ENCODE peak calls at places on chromosomes 7 and 10, in five cellular contexts. One of them, this sample, is unnamed.

GRCh38 chr10:71623986-71624291 is 95.6 kb downstream of the C10orf105 start:
- DNase-seq in uterus: no peak
- DNase-seq in CD14-positive monocyte: no peak
- DNase-seq in foreskin fibroblast: no peak
- DNase-seq in HCT116: no peak
- DNase-seq in this sample: no peak

GRCh38 chr10:71043858-71044257 is 155.5 kb upstream of the PCBD1 start:
- DNase-seq in CD14-positive monocyte: no peak
- DNase-seq in HCT116: no peak
- DNase-seq in foreskin fibroblast: no peak
- DNase-seq in uterus: no peak
- DNase-seq in this sample: no peak

GRCh38 chr10:986881-987634 is 1.2 kb upstream of the GTPBP4 start:
- DNase-seq in foreskin fibroblast: peak
- DNase-seq in CD14-positive monocyte: no peak
- DNase-seq in HCT116: no peak
- DNase-seq in uterus: no peak
- DNase-seq in this sample: peak

GRCh38 chr10:101939273-101939635 is 95.7 kb upstream of the KCNIP2 start:
- DNase-seq in CD14-positive monocyte: no peak
- DNase-seq in foreskin fibroblast: peak
- DNase-seq in HCT116: peak
- DNase-seq in uterus: no peak
- DNase-seq in this sample: peak

GRCh38 chr7:29523728-29524127 is 39.9 kb upstream of the PRR15 start:
- DNase-seq in foreskin fibroblast: no peak
- DNase-seq in CD14-positive monocyte: no peak
- DNase-seq in HCT116: no peak
- DNase-seq in uterus: no peak
- DNase-seq in this sample: no peak

GRCh38 chr10:7484456-7485266 is 73.8 kb upstream of the SFMBT2 start:
- DNase-seq in foreskin fibroblast: no peak
- DNase-seq in HCT116: no peak
- DNase-seq in CD14-positive monocyte: no peak
- DNase-seq in uterus: no peak
- DNase-seq in this sample: no peak

GRCh38 chr7:12518920-12519681 is 51.4 kb upstream of the SCIN start:
- DNase-seq in HCT116: no peak
- DNase-seq in uterus: no peak
- DNase-seq in foreskin fibroblast: peak
- DNase-seq in CD14-positive monocyte: no peak
- DNase-seq in this sample: no peak

GRCh38 chr7:24392774-24393173 is 108.8 kb downstream of the NPY start:
- DNase-seq in HCT116: no peak
- DNase-seq in uterus: no peak
- DNase-seq in foreskin fibroblast: no peak
- DNase-seq in CD14-positive monocyte: no peak
- DNase-seq in this sample: no peak

GRCh38 chr10:128922619-128923018 is 544.4 kb upstream of the MGMT start:
- DNase-seq in foreskin fibroblast: no peak
- DNase-seq in HCT116: no peak
- DNase-seq in uterus: no peak
- DNase-seq in CD14-positive monocyte: no peak
- DNase-seq in this sample: no peak

GRCh38 chr7:135253851-135254815 is 20.5 kb downstream of the STRA8 start:
- DNase-seq in HCT116: peak
- DNase-seq in foreskin fibroblast: peak
- DNase-seq in CD14-positive monocyte: peak
- DNase-seq in uterus: peak
- DNase-seq in this sample: peak

GRCh38 chr7:38102486-38102885 is 75.6 kb upstream of the STARD3NL start:
- DNase-seq in CD14-positive monocyte: no peak
- DNase-seq in HCT116: no peak
- DNase-seq in foreskin fibroblast: no peak
- DNase-seq in uterus: no peak
- DNase-seq in this sample: peak

GRCh38 chr10:121592155-121592890 is 5.9 kb downstream of the FGFR2 start:
- DNase-seq in CD14-positive monocyte: no peak
- DNase-seq in foreskin fibroblast: no peak
- DNase-seq in HCT116: no peak
- DNase-seq in uterus: no peak
- DNase-seq in this sample: no peak

GRCh38 chr10:79904671-79905321 is 44.1 kb downstream of the SFTPD start:
- DNase-seq in foreskin fibroblast: peak
- DNase-seq in HCT116: peak
- DNase-seq in CD14-positive monocyte: no peak
- DNase-seq in uterus: peak
- DNase-seq in this sample: no peak

GRCh38 chr10:44990965-44991364 is 9.8 kb upstream of the ZNF22 start:
- DNase-seq in CD14-positive monocyte: no peak
- DNase-seq in HCT116: no peak
- DNase-seq in foreskin fibroblast: no peak
- DNase-seq in uterus: no peak
- DNase-seq in this sample: no peak

GRCh38 chr10:32446701-32447406 is 914 bp downstream of the CCDC7 start:
- DNase-seq in HCT116: peak
- DNase-seq in CD14-positive monocyte: no peak
- DNase-seq in foreskin fibroblast: no peak
- DNase-seq in uterus: no peak
- DNase-seq in this sample: no peak

GRCh38 chr7:103446046-103446520 is at the start of gene SLC26A5:
- DNase-seq in uterus: no peak
- DNase-seq in CD14-positive monocyte: no peak
- DNase-seq in HCT116: no peak
- DNase-seq in foreskin fibroblast: no peak
- DNase-seq in this sample: no peak

GRCh38 chr10:76086571-76087260 is 655.3 kb downstream of the LRMDA start:
- DNase-seq in uterus: peak
- DNase-seq in HCT116: no peak
- DNase-seq in CD14-positive monocyte: no peak
- DNase-seq in foreskin fibroblast: peak
- DNase-seq in this sample: no peak

GRCh38 chr7:81725003-81725402 is 44.8 kb downstream of the HGF start:
- DNase-seq in HCT116: no peak
- DNase-seq in uterus: no peak
- DNase-seq in CD14-positive monocyte: no peak
- DNase-seq in foreskin fibroblast: no peak
- DNase-seq in this sample: no peak

GRCh38 chr7:51278797-51279196 is 37.8 kb downstream of the COBL start:
- DNase-seq in uterus: no peak
- DNase-seq in foreskin fibroblast: no peak
- DNase-seq in HCT116: no peak
- DNase-seq in CD14-positive monocyte: no peak
- DNase-seq in this sample: no peak

GRCh38 chr7:47956220-47956619 is 8.0 kb upstream of the PKD1L1 start:
- DNase-seq in foreskin fibroblast: no peak
- DNase-seq in uterus: no peak
- DNase-seq in CD14-positive monocyte: no peak
- DNase-seq in HCT116: no peak
- DNase-seq in this sample: no peak

GRCh38 chr7:4849390-4849789 is 12.4 kb downstream of the PAPOLB start:
- DNase-seq in CD14-positive monocyte: no peak
- DNase-seq in uterus: no peak
- DNase-seq in HCT116: peak
- DNase-seq in foreskin fibroblast: peak
- DNase-seq in this sample: no peak

GRCh38 chr10:133292919-133293809 is 15.5 kb downstream of the TUBGCP2 start:
- DNase-seq in uterus: no peak
- DNase-seq in CD14-positive monocyte: peak
- DNase-seq in foreskin fibroblast: peak
- DNase-seq in HCT116: no peak
- DNase-seq in this sample: no peak

GRCh38 chr7:159140170-159140910 is 4.3 kb downstream of the VIPR2 start:
- DNase-seq in foreskin fibroblast: no peak
- DNase-seq in uterus: no peak
- DNase-seq in CD14-positive monocyte: no peak
- DNase-seq in HCT116: no peak
- DNase-seq in this sample: no peak

GRCh38 chr7:130654850-130655249 is 13.7 kb downstream of the COPG2 start:
- DNase-seq in foreskin fibroblast: no peak
- DNase-seq in CD14-positive monocyte: no peak
- DNase-seq in uterus: no peak
- DNase-seq in HCT116: no peak
- DNase-seq in this sample: no peak

GRCh38 chr10:9786576-9786975 is 1231.1 kb upstream of the CELF2 start:
- DNase-seq in foreskin fibroblast: no peak
- DNase-seq in uterus: no peak
- DNase-seq in CD14-positive monocyte: no peak
- DNase-seq in HCT116: no peak
- DNase-seq in this sample: no peak

GRCh38 chr7:69768986-69769595 is 170.8 kb downstream of the AUTS2 start:
- DNase-seq in HCT116: no peak
- DNase-seq in uterus: no peak
- DNase-seq in foreskin fibroblast: no peak
- DNase-seq in CD14-positive monocyte: no peak
- DNase-seq in this sample: no peak

GRCh38 chr10:118484152-118484871 is 111.1 kb downstream of the PRLHR start:
- DNase-seq in foreskin fibroblast: no peak
- DNase-seq in uterus: no peak
- DNase-seq in HCT116: no peak
- DNase-seq in CD14-positive monocyte: no peak
- DNase-seq in this sample: no peak

GRCh38 chr7:13352677-13353076 is 636.8 kb downstream of the ETV1 start:
- DNase-seq in CD14-positive monocyte: no peak
- DNase-seq in HCT116: no peak
- DNase-seq in foreskin fibroblast: no peak
- DNase-seq in uterus: no peak
- DNase-seq in this sample: no peak

GRCh38 chr10:73099141-73099540 is 2.5 kb upstream of the P4HA1 start:
- DNase-seq in foreskin fibroblast: no peak
- DNase-seq in HCT116: no peak
- DNase-seq in CD14-positive monocyte: no peak
- DNase-seq in uterus: no peak
- DNase-seq in this sample: no peak

GRCh38 chr7:218896-219580 is 26.7 kb downstream of the FAM20C start:
- DNase-seq in foreskin fibroblast: no peak
- DNase-seq in CD14-positive monocyte: no peak
- DNase-seq in HCT116: no peak
- DNase-seq in uterus: no peak
- DNase-seq in this sample: no peak

GRCh38 chr7:218316-218715 is 25.9 kb downstream of the FAM20C start:
- DNase-seq in HCT116: no peak
- DNase-seq in CD14-positive monocyte: no peak
- DNase-seq in foreskin fibroblast: no peak
- DNase-seq in uterus: no peak
- DNase-seq in this sample: no peak

GRCh38 chr7:221996-222715 is 29.8 kb downstream of the FAM20C start:
- DNase-seq in foreskin fibroblast: no peak
- DNase-seq in CD14-positive monocyte: no peak
- DNase-seq in HCT116: no peak
- DNase-seq in uterus: no peak
- DNase-seq in this sample: no peak

GRCh38 chr7:219581-220150 is 27.3 kb downstream of the FAM20C start:
- DNase-seq in uterus: no peak
- DNase-seq in CD14-positive monocyte: no peak
- DNase-seq in HCT116: no peak
- DNase-seq in foreskin fibroblast: no peak
- DNase-seq in this sample: no peak

DNA sequence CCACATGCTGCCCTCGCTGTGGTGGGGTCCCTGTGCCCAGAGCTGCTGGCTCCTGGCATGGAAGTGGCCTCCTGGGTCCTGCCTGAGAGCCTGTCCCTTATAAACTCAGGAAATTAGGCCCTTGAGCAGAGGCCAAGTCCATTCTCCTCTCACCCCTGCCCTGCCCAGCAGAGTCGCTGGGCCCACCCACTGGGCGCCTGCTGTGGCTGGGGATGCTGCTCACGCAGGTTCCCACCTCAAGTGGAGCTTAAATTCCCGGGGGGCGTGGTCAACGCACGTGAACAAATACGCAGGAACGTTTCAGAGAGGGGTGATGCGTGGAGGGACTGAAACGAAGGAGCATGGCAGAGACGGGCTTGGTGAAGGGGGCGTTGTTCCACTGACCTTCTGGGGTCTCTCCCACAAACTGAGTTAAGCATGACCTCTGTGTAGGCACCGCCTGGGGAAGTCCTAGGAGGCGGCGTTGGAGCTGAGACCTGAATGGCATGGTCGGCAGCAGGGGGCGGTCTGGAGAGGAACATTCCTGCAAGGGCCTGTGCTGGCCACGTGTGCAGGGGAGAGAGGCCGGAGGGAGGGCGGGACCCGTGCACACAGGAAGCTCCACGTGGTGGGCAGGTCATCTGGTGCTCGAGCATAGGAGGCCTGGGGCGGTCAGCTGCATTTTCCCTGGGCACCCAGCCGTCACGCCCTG is 27.9 kb downstream of the FAM20C start:
- DNase-seq in CD14-positive monocyte: no peak
- DNase-seq in HCT116: no peak
- DNase-seq in foreskin fibroblast: peak
- DNase-seq in uterus: no peak
- DNase-seq in this sample: peak
- TF ChIP-seq CTCF in CD14-positive monocyte: no peak
- TF ChIP-seq CTCF in HCT116: peak
- TF ChIP-seq CTCF in foreskin fibroblast: no peak
- TF ChIP-seq CTCF in uterus: no peak
- TF ChIP-seq CTCF in this sample: peak

GRCh38 chr7:149849174-149849573 is 11.0 kb downstream of the ZNF862 start:
- DNase-seq in uterus: no peak
- DNase-seq in HCT116: no peak
- DNase-seq in CD14-positive monocyte: no peak
- DNase-seq in foreskin fibroblast: no peak
- DNase-seq in this sample: no peak
- TF ChIP-seq CTCF in uterus: no peak
- TF ChIP-seq CTCF in HCT116: peak
- TF ChIP-seq CTCF in CD14-positive monocyte: no peak
- TF ChIP-seq CTCF in foreskin fibroblast: no peak
- TF ChIP-seq CTCF in this sample: no peak

DNA sequence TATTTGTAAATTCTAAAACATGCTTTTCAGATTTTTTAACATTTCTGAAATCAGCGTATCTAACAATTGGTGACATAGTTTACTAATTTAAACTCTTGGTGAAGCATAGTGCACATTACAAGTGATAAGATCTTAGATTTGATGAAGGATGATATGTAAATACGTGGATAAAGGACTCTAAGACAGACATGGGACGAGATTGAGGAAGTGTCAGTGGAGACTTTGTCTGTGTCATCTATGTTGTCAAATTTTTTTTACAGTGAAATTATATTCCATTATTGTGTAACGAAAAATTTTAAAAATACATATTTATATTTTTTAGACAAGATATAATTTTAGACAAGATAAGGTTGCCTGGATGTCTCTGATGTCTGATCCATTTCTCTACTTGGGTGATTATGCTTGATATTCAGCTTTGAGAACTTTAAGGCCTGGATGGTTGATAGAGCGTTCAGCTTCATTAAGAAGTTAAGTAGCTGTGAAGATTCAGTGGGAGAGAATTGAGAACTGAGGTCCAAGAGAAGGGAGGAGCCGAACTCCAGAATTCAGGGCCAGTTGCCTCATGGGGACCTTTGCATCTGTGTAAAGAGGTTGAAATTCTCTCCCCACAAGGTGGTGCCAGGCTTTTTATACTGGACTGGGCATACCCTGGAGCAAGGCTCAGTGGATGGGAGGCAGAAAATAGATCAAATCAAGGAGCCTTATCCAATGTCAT is 62.7 kb downstream of the KAT6B start:
- DNase-seq in uterus: no peak
- DNase-seq in CD14-positive monocyte: no peak
- DNase-seq in foreskin fibroblast: no peak
- DNase-seq in HCT116: peak
- DNase-seq in this sample: no peak
- TF ChIP-seq CTCF in uterus: no peak
- TF ChIP-seq CTCF in CD14-positive monocyte: no peak
- TF ChIP-seq CTCF in foreskin fibroblast: no peak
- TF ChIP-seq CTCF in HCT116: peak
- TF ChIP-seq CTCF in this sample: peak

GRCh38 chr7:142960955-142961512 is 1.1 kb downstream of the KEL start:
- DNase-seq in uterus: no peak
- DNase-seq in CD14-positive monocyte: no peak
- DNase-seq in foreskin fibroblast: no peak
- DNase-seq in HCT116: peak
- DNase-seq in this sample: no peak
- TF ChIP-seq CTCF in uterus: no peak
- TF ChIP-seq CTCF in CD14-positive monocyte: peak
- TF ChIP-seq CTCF in foreskin fibroblast: no peak
- TF ChIP-seq CTCF in HCT116: peak
- TF ChIP-seq CTCF in this sample: peak

This sample was measured in retinal pigment epithelial cell.